ENCODE peak calls at places on chromosomes 13 and 19, in seven cellular contexts. L is nephron progenitor cell, T is fibroblast of lung, U is lower leg skin, N is fibroblast of mammary gland, Z is ovary, Y is Calu3. X is an unnamed sample.
A peak's percentile ranks its signal among the peaks of the same experiment; 100 is the strongest.

GRCh38 chr13:47455581-47455980 is 545.5 kb downstream of the SUCLA2 start:
- DNase-seq in L (no peak), T (no peak), U (no peak), N (peak; percentile 52), Z (no peak), Y (peak; percentile 9), X (no peak)

GRCh38 chr13:105721056-105721455 is 814.4 kb downstream of the EFNB2 start:
- DNase-seq in L (no peak), T (peak; percentile 32), U (no peak), N (no peak), Z (no peak), Y (no peak), X (no peak)

GRCh38 chr13:19794552-19795143 is 11.9 kb upstream of the PSPC1 start:
- DNase-seq in L (no peak), T (no peak), U (no peak), N (no peak), Z (no peak), Y (peak; percentile 72), X (no peak)

GRCh38 chr13:80084086-80084676 is 256.7 kb downstream of the SPRY2 start:
- DNase-seq in L (no peak), T (peak; percentile 97), U (no peak), N (peak; percentile 98), Z (no peak), Y (no peak), X (no peak)

GRCh38 chr19:54297759-54298305 is 15.1 kb downstream of the LILRA5 start:
- DNase-seq in L (no peak), T (no peak), U (no peak), N (no peak), Z (no peak), Y (peak; percentile 28), X (no peak)

GRCh38 chr19:48372904-48373303 is 8.7 kb downstream of the SYNGR4 start:
- DNase-seq in L (no peak), T (peak; percentile 10), U (no peak), N (no peak), Z (no peak), Y (no peak), X (peak; percentile 67)

GRCh38 chr19:33399081-33399744 is 25.7 kb downstream of the CEBPG start:
- DNase-seq in L (no peak), T (no peak), U (no peak), N (no peak), Z (peak; percentile 8), Y (no peak), X (peak; percentile 41)

GRCh38 chr19:33293255-33294057 is 8.9 kb downstream of the CEBPA start:
- DNase-seq in L (peak; percentile 74), T (peak; percentile 68), U (no peak), N (peak; percentile 85), Z (no peak), Y (no peak), X (peak; percentile 70)

GRCh38 chr13:30803791-30804190 is 68.4 kb downstream of the ALOX5AP start:
- DNase-seq in L (no peak), T (no peak), U (no peak), N (no peak), Z (no peak), Y (no peak), X (no peak)

GRCh38 chr13:23871616-23872220 is 17.5 kb downstream of the MIPEP start:
- DNase-seq in L (no peak), T (peak; percentile 40), U (no peak), N (peak; percentile 61), Z (no peak), Y (no peak), X (no peak)

GRCh38 chr13:46860734-46861133 is 36.1 kb downstream of the HTR2A start:
- DNase-seq in L (no peak), T (peak; percentile 11), U (no peak), N (peak; percentile 7), Z (no peak), Y (no peak), X (no peak)

GRCh38 chr13:98327326-98328314 is 150.6 kb upstream of the RNF113B start:
- DNase-seq in L (peak; percentile 22), T (peak; percentile 88), U (no peak), N (peak; percentile 23), Z (no peak), Y (no peak), X (no peak)

GRCh38 chr13:44155422-44156293 is 218.0 kb upstream of the SERP2 start:
- DNase-seq in L (peak; percentile 64), T (peak; percentile 47), U (peak; percentile 54), N (peak; percentile 51), Z (peak; percentile 61), Y (no peak), X (peak; percentile 61)

GRCh38 chr13:36822786-36823185 is 3.8 kb downstream of the RFXAP start:
- DNase-seq in L (no peak), T (peak; percentile 34), U (no peak), N (peak; percentile 34), Z (no peak), Y (no peak), X (no peak)

GRCh38 chr19:57512845-57513244 is 13.1 kb downstream of the ZNF773 start:
- DNase-seq in L (peak; percentile 21), T (peak; percentile 49), U (no peak), N (peak; percentile 12), Z (no peak), Y (peak; percentile 22), X (no peak)

GRCh38 chr13:78393286-78393685 is 210.1 kb downstream of the POU4F1 start:
- DNase-seq in L (no peak), T (no peak), U (no peak), N (no peak), Z (no peak), Y (no peak), X (no peak)

GRCh38 chr13:29925457-29925856 is 75.0 kb upstream of the UBL3 start:
- DNase-seq in L (no peak), T (peak; percentile 81), U (peak; percentile 95), N (peak; percentile 86), Z (peak; percentile 23), Y (peak; percentile 74), X (no peak)

GRCh38 chr13:42384265-42384664 is 112.3 kb downstream of the AKAP11 start:
- DNase-seq in L (no peak), T (peak; percentile 18), U (no peak), N (peak; percentile 40), Z (no peak), Y (no peak), X (no peak)

GRCh38 chr19:3450796-3451411 is 29.4 kb downstream of the SMIM24 start:
- DNase-seq in L (no peak), T (peak; percentile 100), U (peak; percentile 66), N (peak; percentile 100), Z (no peak), Y (peak; percentile 16), X (no peak)

GRCh38 chr19:1007852-1008251 is 7.6 kb downstream of the GRIN3B start:
- DNase-seq in L (no peak), T (no peak), U (no peak), N (no peak), Z (no peak), Y (no peak), X (no peak)

GRCh38 chr19:15332311-15332996 is at the start of gene BRD4:
- DNase-seq in L (peak; percentile 86), T (peak; percentile 54), U (peak; percentile 46), N (peak; percentile 36), Z (peak; percentile 86), Y (peak; percentile 70), X (peak; percentile 85)

GRCh38 chr13:20825476-20825875 is 51.7 kb upstream of the EEF1AKMT1 start:
- DNase-seq in L (no peak), T (peak; percentile 90), U (no peak), N (no peak), Z (no peak), Y (no peak), X (no peak)

GRCh38 chr19:46288896-46289588 is 7.8 kb upstream of the HIF3A start:
- DNase-seq in L (no peak), T (peak; percentile 90), U (no peak), N (peak; percentile 98), Z (no peak), Y (no peak), X (no peak)

GRCh38 chr13:27661017-27661416 is 39.3 kb downstream of the POLR1D start:
- DNase-seq in L (no peak), T (no peak), U (no peak), N (no peak), Z (no peak), Y (no peak), X (no peak)

GRCh38 chr13:67967031-67967430 is 736.9 kb upstream of the PCDH9 start:
- DNase-seq in L (no peak), T (peak; percentile 50), U (no peak), N (no peak), Z (no peak), Y (no peak), X (no peak)

GRCh38 chr13:67966065-67966464 is 735.9 kb upstream of the PCDH9 start:
- DNase-seq in L (no peak), T (peak; percentile 31), U (no peak), N (no peak), Z (no peak), Y (no peak), X (no peak)

GRCh38 chr13:67964091-67964490 is 734.0 kb upstream of the PCDH9 start:
- DNase-seq in L (no peak), T (no peak), U (no peak), N (no peak), Z (no peak), Y (no peak), X (no peak)
- TF ChIP-seq CTCF in L (no peak), T (no peak), U (no peak), N (no peak), Z (no peak), Y (no peak), X (no peak)

GRCh38 chr19:29543381-29543780 is 17.6 kb downstream of the VSTM2B start:
- DNase-seq in L (no peak), T (no peak), U (no peak), N (no peak), Z (no peak), Y (no peak), X (no peak)
- TF ChIP-seq CTCF in L (no peak), T (no peak), U (no peak), N (no peak), Z (no peak), Y (no peak), X (no peak)

GRCh38 chr19:10001899-10002298 is 8.4 kb downstream of the COL5A3 start:
- DNase-seq in L (peak; percentile 25), T (no peak), U (no peak), N (peak; percentile 59), Z (no peak), Y (peak; percentile 40), X (peak; percentile 75)
- TF ChIP-seq CTCF in L (no peak), T (peak; percentile 49), U (peak; percentile 77), N (peak; percentile 62), Z (no peak), Y (peak; percentile 22), X (no peak)

GRCh38 chr19:42132851-42133528 is 744 bp upstream of the POU2F2 start:
- DNase-seq in L (peak; percentile 87), T (no peak), U (peak; percentile 27), N (no peak), Z (peak; percentile 73), Y (peak; percentile 92), X (peak; percentile 84)
- TF ChIP-seq CTCF in L (peak; percentile 97), T (peak; percentile 68), U (no peak), N (peak; percentile 55), Z (peak; percentile 82), Y (peak; percentile 100), X (peak; percentile 91)

DNA sequence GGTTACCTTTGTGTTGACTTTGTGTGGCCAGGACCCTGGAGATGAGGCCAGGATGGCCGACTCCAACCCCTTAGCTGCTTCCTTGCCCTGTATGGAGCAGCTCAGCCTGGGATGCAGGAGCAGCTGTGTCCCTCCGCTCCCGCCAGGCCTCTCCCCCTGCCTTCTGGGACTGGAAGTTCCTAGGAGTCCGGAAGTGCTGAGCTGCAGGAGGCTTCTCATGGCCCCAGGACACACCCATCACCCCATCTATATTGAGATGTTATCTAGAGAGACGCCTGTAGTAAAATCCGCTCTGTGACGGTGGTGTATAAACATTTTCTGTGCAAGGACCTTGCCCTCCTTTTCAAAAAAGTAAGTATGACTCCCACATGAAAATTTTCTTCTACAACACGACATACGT is 27.0 kb downstream of the WTIP start:
- DNase-seq in L (no peak), T (no peak), U (no peak), N (no peak), Z (peak; percentile 14), Y (no peak), X (no peak)
- TF ChIP-seq CTCF in L (no peak), T (no peak), U (no peak), N (no peak), Z (no peak), Y (no peak), X (no peak)